ENCODE peak calls at places on chromosomes 2 and 18, in eight cellular contexts. U is HS-5; V is GM20000; A is SK-MEL-5; N is activated CD4-positive, alpha-beta T cell treated with anti-CD3 and anti-CD28 coated beads, Interleukin-2, amount 50 U/mL, for 24 hours; C is AG09309; Y is amniotic stem cell; Z is AG10803. W is an unnamed sample.

GRCh38 chr18:3710712-3711269 is 260.8 kb downstream of the TGIF1 start:
- DNase-seq in U (no peak), V (no peak), A (no peak), N (no peak), C (no peak), Y (no peak), Z (no peak), W (no peak)

GRCh38 chr2:137254081-137254480 is 488.7 kb downstream of the THSD7B start:
- DNase-seq in U (no peak), V (no peak), A (no peak), N (no peak), C (no peak), Y (no peak), Z (peak; percentile 31), W (no peak)

GRCh38 chr18:24054130-24054529 is 39.6 kb downstream of the TTC39C start:
- DNase-seq in U (no peak), V (no peak), A (peak; percentile 89), N (no peak), C (no peak), Y (no peak), Z (peak; percentile 85), W (no peak)

GRCh38 chr2:168156661-168157060 is 90.7 kb downstream of the STK39 start:
- DNase-seq in U (no peak), V (no peak), A (no peak), N (no peak), C (peak; percentile 76), Y (no peak), Z (peak; percentile 70), W (peak; percentile 94)

GRCh38 chr2:46942143-46942526 is 26.5 kb upstream of the MCFD2 start:
- DNase-seq in U (no peak), V (peak; percentile 79), A (no peak), N (peak; percentile 65), C (no peak), Y (no peak), Z (no peak), W (no peak)

GRCh38 chr2:72973566-72974435 is 56.5 kb downstream of the EMX1 start:
- DNase-seq in U (peak; percentile 14), V (peak; percentile 79), A (peak; percentile 85), N (peak; percentile 11), C (no peak), Y (peak; percentile 3), Z (peak; percentile 47), W (peak; percentile 81)

GRCh38 chr2:174038472-174038871 is 73.3 kb upstream of the SP3 start:
- DNase-seq in U (no peak), V (peak; percentile 49), A (no peak), N (no peak), C (no peak), Y (no peak), Z (no peak), W (no peak)

GRCh38 chr18:56433919-56434318 is 204.5 kb downstream of the TXNL1 start:
- DNase-seq in U (no peak), V (no peak), A (no peak), N (no peak), C (no peak), Y (no peak), Z (no peak), W (no peak)

GRCh38 chr2:38239452-38239851 is 137.6 kb downstream of the ATL2 start:
- DNase-seq in U (no peak), V (no peak), A (no peak), N (no peak), C (peak; percentile 71), Y (no peak), Z (no peak), W (no peak)

GRCh38 chr18:36903215-36903928 is 74.4 kb downstream of the KIAA1328 start:
- DNase-seq in U (no peak), V (no peak), A (no peak), N (no peak), C (no peak), Y (no peak), Z (peak; percentile 34), W (no peak)

GRCh38 chr2:240961878-240962277 is 36.5 kb upstream of the SNED1 start:
- DNase-seq in U (no peak), V (no peak), A (no peak), N (no peak), C (no peak), Y (no peak), Z (no peak), W (peak; percentile 53)

GRCh38 chr18:9542924-9543323 is 67.6 kb downstream of the RALBP1 start:
- DNase-seq in U (no peak), V (no peak), A (no peak), N (no peak), C (no peak), Y (no peak), Z (no peak), W (no peak)

GRCh38 chr2:30462131-30462857 is 15.2 kb downstream of the LCLAT1 start:
- DNase-seq in U (no peak), V (no peak), A (no peak), N (no peak), C (no peak), Y (no peak), Z (no peak), W (no peak)

GRCh38 chr2:157327200-157327599 is 1.6 kb upstream of the ERMN start:
- DNase-seq in U (no peak), V (no peak), A (no peak), N (no peak), C (no peak), Y (no peak), Z (no peak), W (no peak)

W was measured in A673.